ENCODE peak calls at places on chromosomes 12 and 14, in seven cellular contexts. M, J, B, Z, I, G and T are unnamed samples.

GRCh38 chr12:101924647-101925046 is 47.3 kb downstream of the DRAM1 start:
- DNase-seq in J (peak), Z (no peak), B (no peak), G (no peak), I (no peak), M (no peak), T (peak)

GRCh38 chr14:100076133-100076532 is 10.9 kb downstream of the EVL start:
- DNase-seq in B (peak), Z (no peak), M (no peak), J (peak), G (no peak), I (peak), T (peak)

GRCh38 chr12:88306471-88307069 is 164.5 kb downstream of the TMTC3 start:
- DNase-seq in Z (no peak), G (no peak), M (no peak), B (no peak), J (no peak), I (no peak), T (no peak)

GRCh38 chr14:62497708-62498107 is 547.5 kb downstream of the KCNH5 start:
- DNase-seq in Z (no peak), J (no peak), M (no peak), G (no peak), I (no peak), B (no peak), T (no peak)

GRCh38 chr14:22653012-22653621 is 9.0 kb upstream of the OR6J1 start:
- DNase-seq in B (peak), G (peak), I (peak), J (peak), Z (peak), M (peak), T (peak)

GRCh38 chr12:57152408-57153038 is 5.1 kb upstream of the LRP1-AS start:
- DNase-seq in B (peak), Z (no peak), M (no peak), J (peak), I (peak), G (no peak), T (no peak)

GRCh38 chr12:43805149-43805856 is 814 bp downstream of the TWF1 start:
- DNase-seq in G (no peak), I (no peak), B (peak), Z (no peak), J (no peak), M (no peak), T (peak)

GRCh38 chr14:68283378-68284123 is 464.0 kb downstream of the RAD51B start:
- DNase-seq in G (no peak), M (no peak), B (no peak), Z (no peak), J (no peak), I (no peak), T (peak)

GRCh38 chr12:38919191-38919590 is 13.8 kb upstream of the CPNE8 start:
- DNase-seq in Z (no peak), M (no peak), J (no peak), G (no peak), B (no peak), I (no peak), T (no peak)

GRCh38 chr12:121773011-121773777 is 20.3 kb downstream of the RHOF start:
- DNase-seq in J (peak), B (peak), G (peak), I (peak), M (no peak), Z (peak), T (peak)

GRCh38 chr12:124160102-124160501 is 134.8 kb upstream of the RFLNA start:
- DNase-seq in G (no peak), I (no peak), B (no peak), Z (no peak), M (no peak), J (no peak), T (no peak)

GRCh38 chr14:23373041-23373440 is 432 bp downstream of the IL25 start:
- DNase-seq in M (no peak), Z (no peak), I (no peak), J (no peak), G (no peak), B (no peak), T (no peak)

GRCh38 chr14:36268957-36269734 is 51.3 kb downstream of the MBIP start:
- DNase-seq in J (no peak), M (peak), G (no peak), Z (peak), I (no peak), B (no peak), T (no peak)

GRCh38 chr12:52037248-52037861 is 13.9 kb upstream of the NR4A1 start:
- DNase-seq in J (peak), I (peak), M (no peak), Z (no peak), B (peak), G (no peak), T (no peak)

GRCh38 chr12:452667-453210 is 7.0 kb upstream of the B4GALNT3 start:
- DNase-seq in G (no peak), J (no peak), I (no peak), B (no peak), M (no peak), Z (no peak), T (peak)

GRCh38 chr12:102232446-102232845 is 34.8 kb upstream of the PMCH start:
- DNase-seq in Z (no peak), I (no peak), J (peak), M (no peak), B (no peak), G (no peak), T (no peak)